ENCODE peak calls at places on chromosome 1, in six cellular contexts. One of them, this sample, is unnamed.

GRCh38 chr1:167708940-167709389 is 12.8 kb upstream of the MPZL1 start:
- DNase-seq in lower lobe of right lung: no peak
- DNase-seq in activated naive CD4-positive, alpha-beta T cell: no peak
- DNase-seq in SW 1271: no peak
- DNase-seq in ACHN: no peak
- DNase-seq in activated gamma-delta T cell: no peak
- DNase-seq in this sample: no peak

GRCh38 chr1:206768472-206769330 is 1.9 kb upstream of the IL19 start:
- DNase-seq in lower lobe of right lung: no peak
- DNase-seq in activated naive CD4-positive, alpha-beta T cell: no peak
- DNase-seq in SW 1271: no peak
- DNase-seq in ACHN: no peak
- DNase-seq in activated gamma-delta T cell: no peak
- DNase-seq in this sample: no peak

GRCh38 chr1:54111624-54112023 is 41.2 kb downstream of the CDCP2 start:
- DNase-seq in lower lobe of right lung: no peak
- DNase-seq in activated naive CD4-positive, alpha-beta T cell: no peak
- DNase-seq in SW 1271: no peak
- DNase-seq in ACHN: no peak
- DNase-seq in activated gamma-delta T cell: no peak
- DNase-seq in this sample: no peak

GRCh38 chr1:209643295-209644020 is 8.8 kb downstream of the LAMB3 start:
- DNase-seq in lower lobe of right lung: no peak
- DNase-seq in activated naive CD4-positive, alpha-beta T cell: no peak
- DNase-seq in SW 1271: no peak
- DNase-seq in ACHN: no peak
- DNase-seq in activated gamma-delta T cell: no peak
- DNase-seq in this sample: no peak

GRCh38 chr1:186904361-186904760 is 75.6 kb downstream of the PLA2G4A start:
- DNase-seq in lower lobe of right lung: no peak
- DNase-seq in activated naive CD4-positive, alpha-beta T cell: no peak
- DNase-seq in SW 1271: no peak
- DNase-seq in ACHN: no peak
- DNase-seq in activated gamma-delta T cell: no peak
- DNase-seq in this sample: no peak

GRCh38 chr1:7644906-7645750 is 126.0 kb upstream of the VAMP3 start:
- DNase-seq in lower lobe of right lung: peak; percentile 82
- DNase-seq in activated naive CD4-positive, alpha-beta T cell: no peak
- DNase-seq in SW 1271: no peak
- DNase-seq in ACHN: no peak
- DNase-seq in activated gamma-delta T cell: no peak
- DNase-seq in this sample: no peak

GRCh38 chr1:84143796-84144565 is at the start of gene PRKACB:
- DNase-seq in lower lobe of right lung: no peak
- DNase-seq in activated naive CD4-positive, alpha-beta T cell: no peak
- DNase-seq in SW 1271: peak; percentile 46
- DNase-seq in ACHN: peak; percentile 60
- DNase-seq in activated gamma-delta T cell: no peak
- DNase-seq in this sample: no peak

GRCh38 chr1:215321802-215322201 is 239.3 kb downstream of the KCNK2 start:
- DNase-seq in lower lobe of right lung: no peak
- DNase-seq in activated naive CD4-positive, alpha-beta T cell: no peak
- DNase-seq in SW 1271: no peak
- DNase-seq in ACHN: no peak
- DNase-seq in activated gamma-delta T cell: no peak
- DNase-seq in this sample: no peak

GRCh38 chr1:9901148-9902059 is 8.7 kb downstream of the CTNNBIP1 start:
- DNase-seq in lower lobe of right lung: peak; percentile 91
- DNase-seq in activated naive CD4-positive, alpha-beta T cell: no peak
- DNase-seq in SW 1271: no peak
- DNase-seq in ACHN: no peak
- DNase-seq in activated gamma-delta T cell: no peak
- DNase-seq in this sample: no peak

GRCh38 chr1:180026556-180026955 is 71.9 kb downstream of the CEP350 start:
- DNase-seq in lower lobe of right lung: no peak
- DNase-seq in activated naive CD4-positive, alpha-beta T cell: no peak
- DNase-seq in SW 1271: no peak
- DNase-seq in ACHN: no peak
- DNase-seq in activated gamma-delta T cell: no peak
- DNase-seq in this sample: no peak

GRCh38 chr1:40032240-40032891 is 8.2 kb upstream of the CAP1 start:
- DNase-seq in lower lobe of right lung: no peak
- DNase-seq in activated naive CD4-positive, alpha-beta T cell: no peak
- DNase-seq in SW 1271: peak; percentile 28
- DNase-seq in ACHN: peak; percentile 53
- DNase-seq in activated gamma-delta T cell: no peak
- DNase-seq in this sample: no peak

GRCh38 chr1:11653616-11654570 is at the start of gene FBXO2:
- DNase-seq in lower lobe of right lung: peak; percentile 65
- DNase-seq in activated naive CD4-positive, alpha-beta T cell: no peak
- DNase-seq in SW 1271: peak; percentile 23
- DNase-seq in ACHN: no peak
- DNase-seq in activated gamma-delta T cell: no peak
- DNase-seq in this sample: no peak

GRCh38 chr1:36771678-36772284 is 262.5 kb downstream of the GRIK3 start:
- DNase-seq in lower lobe of right lung: no peak
- DNase-seq in activated naive CD4-positive, alpha-beta T cell: no peak
- DNase-seq in SW 1271: no peak
- DNase-seq in ACHN: no peak
- DNase-seq in activated gamma-delta T cell: no peak
- DNase-seq in this sample: no peak

GRCh38 chr1:232283864-232284263 is 346.1 kb downstream of the SIPA1L2 start:
- DNase-seq in lower lobe of right lung: no peak
- DNase-seq in activated naive CD4-positive, alpha-beta T cell: no peak
- DNase-seq in SW 1271: no peak
- DNase-seq in ACHN: no peak
- DNase-seq in activated gamma-delta T cell: no peak
- DNase-seq in this sample: no peak

GRCh38 chr1:180954766-180955165 is 42.1 kb downstream of the KIAA1614 start:
- DNase-seq in lower lobe of right lung: no peak
- DNase-seq in activated naive CD4-positive, alpha-beta T cell: no peak
- DNase-seq in SW 1271: no peak
- DNase-seq in ACHN: no peak
- DNase-seq in activated gamma-delta T cell: no peak
- DNase-seq in this sample: no peak

GRCh38 chr1:20983297-20983889 is 193.3 kb downstream of the EIF4G3 start:
- DNase-seq in lower lobe of right lung: no peak
- DNase-seq in activated naive CD4-positive, alpha-beta T cell: no peak
- DNase-seq in SW 1271: no peak
- DNase-seq in ACHN: no peak
- DNase-seq in activated gamma-delta T cell: no peak
- DNase-seq in this sample: no peak

GRCh38 chr1:163174524-163175437 is 27.9 kb downstream of the RGS5 start:
- DNase-seq in lower lobe of right lung: peak; percentile 58
- DNase-seq in activated naive CD4-positive, alpha-beta T cell: no peak
- DNase-seq in SW 1271: peak; percentile 41
- DNase-seq in ACHN: peak; percentile 71
- DNase-seq in activated gamma-delta T cell: no peak
- DNase-seq in this sample: peak; percentile 16

GRCh38 chr1:9670085-9670484 is 18.6 kb downstream of the PIK3CD start:
- DNase-seq in lower lobe of right lung: no peak
- DNase-seq in activated naive CD4-positive, alpha-beta T cell: no peak
- DNase-seq in SW 1271: no peak
- DNase-seq in ACHN: no peak
- DNase-seq in activated gamma-delta T cell: no peak
- DNase-seq in this sample: no peak

GRCh38 chr1:107829083-107829771 is 135.8 kb downstream of the VAV3 start:
- DNase-seq in lower lobe of right lung: no peak
- DNase-seq in activated naive CD4-positive, alpha-beta T cell: no peak
- DNase-seq in SW 1271: no peak
- DNase-seq in ACHN: no peak
- DNase-seq in activated gamma-delta T cell: no peak
- DNase-seq in this sample: no peak

GRCh38 chr1:155979525-155980343 is 1.4 kb upstream of the ARHGEF2 start:
- DNase-seq in lower lobe of right lung: no peak
- DNase-seq in activated naive CD4-positive, alpha-beta T cell: no peak
- DNase-seq in SW 1271: no peak
- DNase-seq in ACHN: peak; percentile 38
- DNase-seq in activated gamma-delta T cell: no peak
- DNase-seq in this sample: no peak

GRCh38 chr1:27026621-27027574 is 14.2 kb upstream of the TENT5B start:
- DNase-seq in lower lobe of right lung: peak; percentile 79
- DNase-seq in activated naive CD4-positive, alpha-beta T cell: no peak
- DNase-seq in SW 1271: no peak
- DNase-seq in ACHN: no peak
- DNase-seq in activated gamma-delta T cell: no peak
- DNase-seq in this sample: no peak

GRCh38 chr1:94980049-94980908 is 53.4 kb upstream of the CNN3 start:
- DNase-seq in lower lobe of right lung: no peak
- DNase-seq in activated naive CD4-positive, alpha-beta T cell: no peak
- DNase-seq in SW 1271: no peak
- DNase-seq in ACHN: no peak
- DNase-seq in activated gamma-delta T cell: no peak
- DNase-seq in this sample: no peak

GRCh38 chr1:39214998-39215873 is 10.7 kb downstream of the MACF1 start:
- DNase-seq in lower lobe of right lung: peak; percentile 53
- DNase-seq in activated naive CD4-positive, alpha-beta T cell: no peak
- DNase-seq in SW 1271: no peak
- DNase-seq in ACHN: no peak
- DNase-seq in activated gamma-delta T cell: no peak
- DNase-seq in this sample: no peak

GRCh38 chr1:19435851-19436465 is 49.4 kb downstream of the CAPZB start:
- DNase-seq in lower lobe of right lung: no peak
- DNase-seq in activated naive CD4-positive, alpha-beta T cell: no peak
- DNase-seq in SW 1271: no peak
- DNase-seq in ACHN: no peak
- DNase-seq in activated gamma-delta T cell: no peak
- DNase-seq in this sample: no peak

GRCh38 chr1:26330276-26330675 is 12.5 kb downstream of the CD52 start:
- DNase-seq in lower lobe of right lung: no peak
- DNase-seq in activated naive CD4-positive, alpha-beta T cell: no peak
- DNase-seq in SW 1271: no peak
- DNase-seq in ACHN: no peak
- DNase-seq in activated gamma-delta T cell: no peak
- DNase-seq in this sample: no peak

GRCh38 chr1:75514270-75514669 is 96.6 kb downstream of the SLC44A5 start:
- DNase-seq in lower lobe of right lung: no peak
- DNase-seq in activated naive CD4-positive, alpha-beta T cell: no peak
- DNase-seq in SW 1271: no peak
- DNase-seq in ACHN: no peak
- DNase-seq in activated gamma-delta T cell: no peak
- DNase-seq in this sample: no peak

GRCh38 chr1:150615346-150616201 is 13.8 kb downstream of the ENSA start:
- DNase-seq in lower lobe of right lung: no peak
- DNase-seq in activated naive CD4-positive, alpha-beta T cell: no peak
- DNase-seq in SW 1271: no peak
- DNase-seq in ACHN: no peak
- DNase-seq in activated gamma-delta T cell: no peak
- DNase-seq in this sample: no peak

GRCh38 chr1:109134423-109134822 is 20.5 kb downstream of the ELAPOR1 start:
- DNase-seq in lower lobe of right lung: no peak
- DNase-seq in activated naive CD4-positive, alpha-beta T cell: no peak
- DNase-seq in SW 1271: no peak
- DNase-seq in ACHN: no peak
- DNase-seq in activated gamma-delta T cell: no peak
- DNase-seq in this sample: no peak

GRCh38 chr1:2255047-2255419 is 26.9 kb downstream of the SKI start:
- DNase-seq in lower lobe of right lung: no peak
- DNase-seq in activated naive CD4-positive, alpha-beta T cell: no peak
- DNase-seq in SW 1271: no peak
- DNase-seq in ACHN: no peak
- DNase-seq in activated gamma-delta T cell: no peak
- DNase-seq in this sample: no peak

GRCh38 chr1:53328490-53329182 is 766 bp upstream of the LRP8 start:
- DNase-seq in lower lobe of right lung: peak; percentile 34
- DNase-seq in activated naive CD4-positive, alpha-beta T cell: no peak
- DNase-seq in SW 1271: no peak
- DNase-seq in ACHN: no peak
- DNase-seq in activated gamma-delta T cell: no peak
- DNase-seq in this sample: no peak

GRCh38 chr1:47317841-47318240 is 3.9 kb upstream of the STIL start:
- DNase-seq in lower lobe of right lung: no peak
- DNase-seq in activated naive CD4-positive, alpha-beta T cell: no peak
- DNase-seq in SW 1271: peak; percentile 7
- DNase-seq in ACHN: no peak
- DNase-seq in activated gamma-delta T cell: no peak
- DNase-seq in this sample: no peak

GRCh38 chr1:71081697-71082080 is 854 bp upstream of the ZRANB2 start:
- DNase-seq in lower lobe of right lung: peak; percentile 53
- DNase-seq in activated naive CD4-positive, alpha-beta T cell: no peak
- DNase-seq in SW 1271: no peak
- DNase-seq in ACHN: peak; percentile 20
- DNase-seq in activated gamma-delta T cell: no peak
- DNase-seq in this sample: no peak

GRCh38 chr1:36342426-36343185 is 19.2 kb upstream of the EVA1B start:
- DNase-seq in lower lobe of right lung: peak; percentile 70
- DNase-seq in activated naive CD4-positive, alpha-beta T cell: no peak
- DNase-seq in SW 1271: peak; percentile 46
- DNase-seq in ACHN: peak; percentile 76
- DNase-seq in activated gamma-delta T cell: no peak
- DNase-seq in this sample: no peak

GRCh38 chr1:240407407-240407806 is 204.5 kb downstream of the GREM2 start:
- DNase-seq in lower lobe of right lung: no peak
- DNase-seq in activated naive CD4-positive, alpha-beta T cell: no peak
- DNase-seq in SW 1271: no peak
- DNase-seq in ACHN: no peak
- DNase-seq in activated gamma-delta T cell: no peak
- DNase-seq in this sample: no peak

GRCh38 chr1:39845569-39846566 is 37.4 kb downstream of the TRIT1 start:
- DNase-seq in lower lobe of right lung: peak; percentile 85
- DNase-seq in activated naive CD4-positive, alpha-beta T cell: peak; percentile 28
- DNase-seq in SW 1271: no peak
- DNase-seq in ACHN: peak; percentile 77
- DNase-seq in activated gamma-delta T cell: no peak
- DNase-seq in this sample: peak; percentile 44

GRCh38 chr1:193187114-193187513 is 701 bp upstream of the B3GALT2 start:
- DNase-seq in lower lobe of right lung: no peak
- DNase-seq in activated naive CD4-positive, alpha-beta T cell: no peak
- DNase-seq in SW 1271: no peak
- DNase-seq in ACHN: no peak
- DNase-seq in activated gamma-delta T cell: no peak
- DNase-seq in this sample: no peak

GRCh38 chr1:115255154-115255553 is 82.9 kb downstream of the NGF start:
- DNase-seq in lower lobe of right lung: no peak
- DNase-seq in activated naive CD4-positive, alpha-beta T cell: no peak
- DNase-seq in SW 1271: no peak
- DNase-seq in ACHN: no peak
- DNase-seq in activated gamma-delta T cell: no peak
- DNase-seq in this sample: no peak

This sample was measured in stimulated activated CD8-positive, alpha-beta memory T cell treated with anti-CD3 and anti-CD28 coated beads, Interleukin-7, amount 100 ng/mL, for 48 hours.